ENCODE peak calls at places on chromosomes 11 and 22, in ten cellular contexts. H, Z, J, X, N, I, L, B, E and T are unnamed samples.

GRCh38 chr11:72556433-72556832 is 117.8 kb downstream of the PDE2A start:
- DNase-seq in H (no peak), Z (no peak), J (no peak), X (no peak), N (no peak), I (no peak), L (no peak), B (no peak), E (no peak), T (no peak)

GRCh38 chr11:57434640-57435546 is 8.0 kb upstream of the SLC43A3 start:
- DNase-seq in H (no peak), Z (no peak), J (no peak), X (no peak), N (no peak), I (no peak), L (no peak), B (no peak), E (no peak), T (no peak)

GRCh38 chr22:30426395-30427353 is 1.1 kb downstream of the MTFP1 start:
- DNase-seq in H (peak), Z (peak), J (no peak), X (peak), N (no peak), I (peak), L (peak), B (peak), E (peak), T (peak)

GRCh38 chr11:119619665-119620064 is 109.3 kb downstream of the NECTIN1 start:
- DNase-seq in H (no peak), Z (no peak), J (no peak), X (no peak), N (no peak), I (no peak), L (no peak), B (no peak), E (no peak), T (no peak)

GRCh38 chr11:122593473-122594420 is 61.8 kb upstream of the UBASH3B start:
- DNase-seq in H (no peak), Z (no peak), J (no peak), X (no peak), N (no peak), I (no peak), L (no peak), B (no peak), E (no peak), T (no peak)

GRCh38 chr11:746289-747175 is 732 bp upstream of the TALDO1 start:
- DNase-seq in H (no peak), Z (no peak), J (no peak), X (peak), N (peak), I (no peak), L (no peak), B (no peak), E (no peak), T (no peak)

GRCh38 chr22:16721969-16722368 is 103.2 kb downstream of the XKR3 start:
- DNase-seq in H (no peak), Z (no peak), J (no peak), X (no peak), N (no peak), I (no peak), L (no peak), B (no peak), E (no peak), T (no peak)

GRCh38 chr22:19880786-19881569 is 26.3 kb upstream of the GNB1L start:
- DNase-seq in H (peak), Z (peak), J (peak), X (peak), N (no peak), I (peak), L (no peak), B (no peak), E (peak), T (no peak)

GRCh38 chr22:47158457-47158856 is 396.0 kb downstream of the TBC1D22A start:
- DNase-seq in H (no peak), Z (no peak), J (no peak), X (no peak), N (no peak), I (no peak), L (no peak), B (no peak), E (no peak), T (no peak)